ENCODE peak calls at places on chromosome 1, in four cellular contexts. I is left ventricle myocardium inferior; R is AG04450; J is CD8-positive, alpha-beta T cell. N is an unnamed sample.

GRCh38 chr1:16420719-16421118 is 16.5 kb downstream of the SPATA21 start:
- DNase-seq in I (no peak), R (no peak), J (peak), N (no peak)

GRCh38 chr1:185864889-185865288 is 130.7 kb downstream of the HMCN1 start:
- DNase-seq in I (no peak), R (peak), J (no peak), N (peak)

GRCh38 chr1:110673197-110673701 is 1.5 kb downstream of the KCNA3 start:
- DNase-seq in I (no peak), R (no peak), J (peak), N (no peak)

GRCh38 chr1:54310439-54311328 is 95.5 kb downstream of the SSBP3 start:
- DNase-seq in I (peak), R (no peak), J (no peak), N (peak)

GRCh38 chr1:7549277-7549676 is 221.8 kb upstream of the VAMP3 start:
- DNase-seq in I (no peak), R (no peak), J (no peak), N (peak)

GRCh38 chr1:177873238-177873637 is 96.6 kb downstream of the SEC16B start:
- DNase-seq in I (no peak), R (peak), J (no peak), N (peak)

GRCh38 chr1:103160281-103160680 is 52.0 kb upstream of the COL11A1 start:
- DNase-seq in I (no peak), R (no peak), J (no peak), N (no peak)

GRCh38 chr1:167120899-167121298 is 27.0 kb downstream of the STYXL2 start:
- DNase-seq in I (no peak), R (no peak), J (peak), N (no peak)

GRCh38 chr1:83818916-83819315 is 180.0 kb downstream of the TTLL7 start:
- DNase-seq in I (no peak), R (no peak), J (no peak), N (peak)

GRCh38 chr1:20496241-20496661 is 10.2 kb upstream of the CAMK2N1 start:
- DNase-seq in I (no peak), R (no peak), J (no peak), N (peak)

GRCh38 chr1:115793162-115793561 is 24.6 kb upstream of the CASQ2 start:
- DNase-seq in I (no peak), R (no peak), J (no peak), N (no peak)

GRCh38 chr1:43639990-43640794 is 9.8 kb upstream of the KDM4A start:
- DNase-seq in I (no peak), R (no peak), J (no peak), N (no peak)

GRCh38 chr1:5509664-5510452 is 482.4 kb downstream of the NPHP4 start:
- DNase-seq in I (peak), R (no peak), J (peak), N (peak)

GRCh38 chr1:115056395-115056798 is 26.8 kb downstream of the TSHB start:
- DNase-seq in I (no peak), R (no peak), J (no peak), N (peak)

GRCh38 chr1:5513891-5514515 is 478.2 kb downstream of the NPHP4 start:
- DNase-seq in I (no peak), R (no peak), J (no peak), N (no peak)

GRCh38 chr1:226642421-226642820 is 93.9 kb downstream of the STUM start:
- DNase-seq in I (no peak), R (no peak), J (peak), N (no peak)

GRCh38 chr1:230866171-230866811 is 2.0 kb downstream of the C1orf198 start:
- DNase-seq in I (no peak), R (no peak), J (no peak), N (no peak)

GRCh38 chr1:52127181-52128175 is 14.4 kb upstream of the ZFYVE9 start:
- DNase-seq in I (no peak), R (peak), J (no peak), N (peak)

GRCh38 chr1:228089520-228090380 is 7.2 kb downstream of the ARF1 start:
- DNase-seq in I (peak), R (no peak), J (no peak), N (no peak)

GRCh38 chr1:20248954-20249612 is 41.6 kb upstream of the VWA5B1 start:
- DNase-seq in I (no peak), R (no peak), J (peak), N (no peak)

GRCh38 chr1:87329756-87330200 is 1.1 kb downstream of the LMO4 start:
- DNase-seq in I (no peak), R (no peak), J (no peak), N (peak)

GRCh38 chr1:48674641-48675040 is 102.0 kb downstream of the BEND5 start:
- DNase-seq in I (no peak), R (no peak), J (no peak), N (peak)

GRCh38 chr1:77465922-77466321 is 184.1 kb downstream of the AK5 start:
- DNase-seq in I (no peak), R (no peak), J (no peak), N (no peak)

GRCh38 chr1:223341111-223341510 is 22.9 kb downstream of the SUSD4 start:
- DNase-seq in I (peak), R (no peak), J (no peak), N (no peak)

GRCh38 chr1:86812286-86812685 is 101.6 kb downstream of the SELENOF start:
- DNase-seq in I (no peak), R (no peak), J (no peak), N (no peak)

GRCh38 chr1:101174722-101175121 is 62.1 kb upstream of the S1PR1 start:
- DNase-seq in I (no peak), R (peak), J (no peak), N (peak)

GRCh38 chr1:37107153-37107552 is 72.8 kb upstream of the GRIK3 start:
- DNase-seq in I (no peak), R (no peak), J (no peak), N (no peak)

GRCh38 chr1:210129092-210129491 is 103.5 kb upstream of the SERTAD4 start:
- DNase-seq in I (no peak), R (no peak), J (no peak), N (no peak)

GRCh38 chr1:58573705-58574591 is 3.1 kb downstream of the TACSTD2 start:
- DNase-seq in I (no peak), R (no peak), J (no peak), N (no peak)

GRCh38 chr1:192545781-192546521 is 29.6 kb upstream of the RGS1 start:
- DNase-seq in I (no peak), R (no peak), J (no peak), N (peak)

GRCh38 chr1:115564201-115564600 is 77.6 kb upstream of the VANGL1 start:
- DNase-seq in I (no peak), R (no peak), J (no peak), N (no peak)

GRCh38 chr1:22038036-22038435 is 14.5 kb upstream of the CDC42 start:
- DNase-seq in I (peak), R (no peak), J (no peak), N (no peak)

GRCh38 chr1:206905295-206906164 is 8.3 kb downstream of the IL24 start:
- DNase-seq in I (no peak), R (peak), J (peak), N (peak)

GRCh38 chr1:234750922-234751595 is 141.1 kb upstream of the IRF2BP2 start:
- DNase-seq in I (no peak), R (no peak), J (no peak), N (no peak)

GRCh38 chr1:220825819-220826551 is 39.3 kb downstream of the MTARC1 start:
- DNase-seq in I (no peak), R (no peak), J (no peak), N (peak)

GRCh38 chr1:10694633-10695627 is 101.5 kb downstream of the CASZ1 start:
- DNase-seq in I (peak), R (no peak), J (peak), N (peak)

DNA sequence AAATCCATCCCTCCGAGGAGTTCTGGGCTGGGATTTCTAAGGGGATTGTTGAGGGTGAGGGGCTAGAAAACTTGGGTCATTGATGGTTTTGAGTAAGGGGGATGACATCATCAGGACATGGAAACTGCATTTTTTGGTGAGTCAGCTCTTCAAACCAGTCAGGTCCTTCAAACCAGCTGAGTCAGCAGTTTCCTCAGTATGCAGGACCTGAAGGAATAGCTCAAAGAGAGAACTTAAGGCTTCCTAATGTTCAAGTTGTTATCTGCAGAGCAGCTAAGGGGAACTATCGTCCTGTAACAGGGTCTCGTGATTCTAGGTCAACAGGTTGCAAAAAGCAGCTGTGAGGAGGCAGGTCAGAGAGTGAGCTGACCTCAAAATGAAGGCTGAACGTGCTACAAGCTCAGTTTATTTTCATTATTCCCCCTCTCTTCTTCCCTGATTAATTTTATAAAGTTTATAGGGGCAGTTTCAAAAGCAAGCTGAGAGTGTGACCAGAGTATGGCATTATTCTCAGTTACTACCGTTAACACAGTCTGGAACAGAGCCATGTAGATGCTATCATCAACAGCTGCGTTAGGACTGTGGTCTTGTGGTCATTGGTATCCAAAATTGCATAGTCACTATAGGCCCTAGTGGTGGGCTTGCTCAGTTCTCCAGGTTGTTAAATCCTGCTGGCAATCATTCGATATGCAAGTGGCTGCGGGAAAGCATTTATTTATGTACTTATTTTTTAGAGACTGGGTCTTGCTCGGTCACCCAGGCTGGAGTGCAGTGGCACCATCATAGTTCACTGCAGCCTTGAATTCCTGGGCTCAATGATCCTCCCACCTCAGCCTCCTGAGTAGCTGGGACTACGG is 10.7 kb upstream of the SDC3 start:
- DNase-seq in I (no peak), R (peak), J (no peak), N (peak)
- TF ChIP-seq CTCF in I (no peak), R (peak), J (no peak), N (no peak)

DNA sequence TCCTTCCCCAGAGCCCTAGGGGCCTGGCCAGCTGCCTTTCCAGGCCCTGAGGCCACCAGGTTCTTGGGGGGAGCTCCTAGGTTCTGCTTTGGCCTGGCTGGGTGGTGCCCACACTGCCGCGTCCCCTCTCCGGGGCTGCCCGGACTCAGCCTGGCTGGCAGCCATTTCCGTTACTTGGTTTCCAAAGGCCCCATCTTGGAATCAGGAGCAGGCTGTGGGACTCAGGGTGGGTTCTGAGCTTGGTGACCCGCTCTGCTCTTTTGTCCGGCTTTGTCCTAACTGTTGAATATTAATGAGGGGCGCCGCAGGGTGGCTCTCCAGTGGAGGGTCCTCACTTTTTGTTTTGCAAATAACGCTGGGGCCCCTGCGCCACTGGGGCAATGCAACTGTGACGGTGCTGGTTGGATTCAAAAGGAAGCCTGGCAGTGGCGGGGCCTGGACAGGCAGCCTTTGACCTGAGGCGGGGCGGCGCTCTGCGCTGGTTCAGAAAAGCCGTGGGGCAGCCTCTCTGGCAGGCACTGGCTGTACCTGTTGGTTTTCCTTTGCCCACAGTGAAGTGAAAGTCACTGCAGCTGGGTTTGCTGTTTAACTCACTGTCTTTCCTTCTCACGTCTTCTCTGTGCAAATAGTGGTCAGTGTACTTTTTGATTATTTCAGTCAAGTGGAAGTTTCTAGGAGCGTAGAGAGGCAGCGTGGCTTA is 20.2 kb downstream of the SKI start:
- DNase-seq in I (no peak), R (no peak), J (no peak), N (no peak)
- H3K4me3 ChIP-seq in I (no peak), R (no peak), J (no peak), N (no peak)

GRCh38 chr1:236123563-236123962 is 18.8 kb upstream of the GPR137B start:
- DNase-seq in I (no peak), R (no peak), J (no peak), N (no peak)

GRCh38 chr1:236128646-236129178 is 13.6 kb upstream of the GPR137B start:
- DNase-seq in I (no peak), R (no peak), J (no peak), N (no peak)

GRCh38 chr1:236127045-236127444 is 15.3 kb upstream of the GPR137B start:
- DNase-seq in I (no peak), R (no peak), J (no peak), N (no peak)

GRCh38 chr1:236122176-236122575 is 20.2 kb upstream of the GPR137B start:
- DNase-seq in I (no peak), R (no peak), J (no peak), N (no peak)

GRCh38 chr1:236124965-236125364 is 17.4 kb upstream of the GPR137B start:
- DNase-seq in I (no peak), R (no peak), J (no peak), N (no peak)
- TF ChIP-seq CTCF in I (no peak), R (no peak), J (no peak), N (no peak)

GRCh38 chr1:119647228-119647733 is 785 bp downstream of the ZNF697 start:
- DNase-seq in I (peak), R (no peak), J (no peak), N (no peak)
- H3K4me3 ChIP-seq in I (peak), R (peak), J (peak), N (peak)

GRCh38 chr1:24775348-24775747 is 30.1 kb downstream of the CLIC4 start:
- DNase-seq in I (no peak), R (no peak), J (no peak), N (no peak)
- TF ChIP-seq CTCF in I (no peak), R (no peak), J (no peak), N (no peak)